ENCODE peak calls at places on chromosomes 16 and 17, in five cellular contexts. N, Q, Z, A and W are unnamed samples. For H3K36me3, the result is how much of the 10 kb centered on the place peaks cover.

GRCh38 chr17:45263477-45263860 is 1.6 kb upstream of the SPATA32 start:
- DNase-seq in Q (no peak), A (no peak), Z (no peak), N (no peak), W (no peak)

GRCh38 chr17:80605326-80606066 is 60.9 kb downstream of the RPTOR start:
- DNase-seq in Q (no peak), A (no peak), N (no peak), Z (no peak), W (no peak)

GRCh38 chr17:76623271-76624146 is 20.0 kb downstream of the ST6GALNAC1 start:
- DNase-seq in Z (peak), N (peak), A (peak), Q (peak), W (peak)

GRCh38 chr17:46935658-46936266 is 12.8 kb downstream of the GOSR2 start:
- DNase-seq in Q (peak), A (no peak), N (no peak), Z (no peak), W (no peak)

GRCh38 chr16:84228321-84228838 is 11.4 kb downstream of the KCNG4 start:
- DNase-seq in Q (peak), Z (peak), N (peak), A (peak), W (no peak)

GRCh38 chr17:51636291-51636690 is 375.9 kb downstream of the UTP18 start:
- DNase-seq in Z (peak), A (no peak), Q (peak), N (peak), W (no peak)

GRCh38 chr17:42992872-42993271 is 5.3 kb upstream of the RPL27 start:
- DNase-seq in Z (no peak), A (no peak), N (no peak), Q (no peak), W (no peak)

GRCh38 chr16:24909856-24910255 is 64.1 kb downstream of the SLC5A11 start:
- DNase-seq in N (no peak), A (no peak), Q (no peak), Z (no peak), W (no peak)

GRCh38 chr16:63922563-63922962 is 1199.3 kb downstream of the CDH11 start:
- DNase-seq in Z (no peak), Q (no peak), N (no peak), A (no peak), W (no peak)

GRCh38 chr17:59038734-59039133 is 67.9 kb downstream of the TRIM37 start:
- DNase-seq in N (peak), Q (no peak), Z (no peak), A (no peak), W (no peak)

GRCh38 chr16:50282010-50282538 is 15.7 kb downstream of the ADCY7 start:
- DNase-seq in Z (no peak), N (no peak), Q (no peak), A (peak), W (peak)

GRCh38 chr16:78677332-78677731 is 577.9 kb downstream of the WWOX start:
- DNase-seq in N (peak), Q (no peak), Z (no peak), A (no peak), W (no peak)

GRCh38 chr16:81601008-81601428 is 156.4 kb downstream of the CMIP start:
- DNase-seq in Q (no peak), A (no peak), Z (no peak), N (no peak), W (no peak)

GRCh38 chr16:53642094-53642493 is 61.6 kb downstream of the RPGRIP1L start:
- DNase-seq in A (peak), N (no peak), Z (no peak), Q (no peak), W (no peak)

GRCh38 chr16:5634781-5635180 is 537.2 kb upstream of the EEF2KMT start:
- DNase-seq in Q (no peak), N (no peak), Z (no peak), A (no peak), W (no peak)

GRCh38 chr16:19748389-19749110 is 30.5 kb downstream of the IQCK start:
- DNase-seq in Q (peak), Z (no peak), N (no peak), A (no peak), W (no peak)

GRCh38 chr17:7014995-7015586 is 2.7 kb downstream of the RNASEK start:
- DNase-seq in Z (no peak), N (no peak), A (no peak), Q (peak), W (no peak)

GRCh38 chr17:63542942-63543821 is 7.1 kb upstream of the DCAF7 start:
- DNase-seq in Q (no peak), N (peak), Z (no peak), A (no peak), W (peak)

GRCh38 chr16:70493863-70494770 is 29.2 kb downstream of the COG4 start:
- DNase-seq in A (no peak), N (no peak), Q (no peak), Z (no peak), W (no peak)

GRCh38 chr17:38663125-38663751 is 11.5 kb downstream of the EPOP start:
- DNase-seq in A (peak), Z (peak), Q (peak), N (peak), W (peak)

GRCh38 chr17:81471804-81472456 is 40.7 kb downstream of the ACTG1 start:
- DNase-seq in Z (peak), Q (peak), A (peak), N (peak), W (no peak)

GRCh38 chr16:8634991-8635736 is 13.7 kb downstream of the METTL22 start:
- DNase-seq in Q (peak), Z (no peak), N (peak), A (no peak), W (no peak)

GRCh38 chr17:39623356-39623950 is 3.3 kb upstream of the PPP1R1B start:
- DNase-seq in A (peak), Z (no peak), N (peak), Q (peak), W (peak)

GRCh38 chr17:64218066-64218465 is 45.0 kb downstream of the TEX2 start:
- DNase-seq in A (no peak), Z (no peak), N (no peak), Q (no peak), W (no peak)

GRCh38 chr16:82753821-82754220 is 127.1 kb downstream of the CDH13 start:
- DNase-seq in Q (no peak), N (no peak), A (no peak), Z (no peak), W (no peak)

GRCh38 chr17:9236286-9237052 is 215.2 kb downstream of the NTN1 start:
- DNase-seq in A (no peak), N (no peak), Q (no peak), Z (no peak), W (no peak)

GRCh38 chr17:65690626-65691310 is 129.3 kb upstream of the AXIN2 start:
- DNase-seq in Z (no peak), A (no peak), N (peak), Q (peak), W (no peak)

GRCh38 chr17:31575043-31575442 is 183.6 kb downstream of the RAB11FIP4 start:
- DNase-seq in N (no peak), Z (no peak), Q (no peak), A (no peak), W (no peak)
- H3K36me3 ChIP-seq in N (under half), Z (under half), Q (under half), A (under half), W (under half)

DNA sequence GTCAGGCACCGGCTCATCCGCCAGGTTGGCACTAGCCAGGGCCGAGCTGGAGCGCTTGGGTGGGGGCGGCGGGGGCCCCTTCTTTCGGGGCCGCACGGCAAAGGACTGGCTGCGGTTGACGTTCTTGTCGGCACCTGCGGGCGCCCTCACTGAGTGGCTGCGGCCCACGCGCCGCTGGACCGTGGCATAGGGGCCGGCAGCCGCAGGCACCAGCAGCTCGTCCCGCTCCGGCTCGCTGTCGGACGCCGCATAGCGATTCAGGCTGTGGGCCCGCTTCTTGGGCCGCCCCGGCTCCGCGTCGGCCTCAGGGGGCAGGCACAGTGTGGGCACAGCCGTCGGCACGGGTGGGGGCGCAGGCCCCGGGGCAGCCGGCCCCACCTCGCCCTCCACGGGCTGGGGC is 15.9 kb downstream of the CASKIN1 start:
- DNase-seq in N (no peak), Z (no peak), A (no peak), Q (no peak), W (no peak)
- H3K36me3 ChIP-seq in N (under half), Z (under half), A (under half), Q (under half), W (under half)

DNA sequence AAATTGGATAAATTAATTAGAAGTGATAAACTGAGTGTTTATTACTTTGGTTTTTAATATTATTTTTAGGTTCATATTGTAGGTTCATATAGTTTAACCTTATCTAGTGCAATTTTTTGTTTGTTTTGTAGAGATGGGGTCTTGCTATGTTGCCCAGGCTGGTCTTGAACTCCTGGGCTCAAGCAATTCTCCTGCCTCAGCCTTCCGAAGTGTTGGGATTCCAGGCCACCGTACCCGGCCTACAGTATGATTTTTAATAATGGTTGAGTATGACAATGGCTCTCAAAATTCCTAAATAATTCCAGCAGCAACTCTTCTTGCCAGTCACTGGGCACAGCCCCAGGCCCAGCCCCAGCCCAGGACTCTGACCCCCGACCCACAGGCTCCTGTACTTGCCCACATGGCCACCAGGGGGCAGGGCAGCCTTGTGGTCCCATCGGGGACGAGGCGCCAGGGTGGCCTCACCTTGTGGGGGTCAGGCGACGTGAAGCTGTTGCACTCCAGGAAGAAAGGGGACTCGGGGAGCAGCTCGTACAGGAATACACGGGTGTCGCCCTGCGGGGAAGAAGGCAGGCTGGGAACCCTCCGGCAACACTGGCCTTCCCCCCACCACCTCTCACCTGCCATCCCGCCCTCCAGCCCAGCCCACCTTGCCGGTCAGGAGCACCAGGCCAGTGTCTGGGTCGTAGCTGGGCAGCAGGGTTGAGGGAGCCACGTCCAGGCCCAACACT is 7.9 kb upstream of the PAM16 start:
- DNase-seq in Q (peak), N (peak), Z (no peak), A (peak), W (peak)
- H3K36me3 ChIP-seq in Q (under half), N (under half), Z (under half), A (under half), W (under half)

GRCh38 chr17:78418627-78419026 is 40.2 kb downstream of the PGS1 start:
- DNase-seq in A (no peak), Q (no peak), N (no peak), Z (no peak), W (no peak)
- H3K36me3 ChIP-seq in A (under half), Q (under half), N (half or more), Z (under half), W (under half)